ENCODE peak calls at places on chromosomes 2 and 18, in ten cellular contexts. J, Q, U, F, X, W, P, G, O and E are unnamed samples.

GRCh38 chr2:68799138-68799537 is 64.5 kb downstream of the ARHGAP25 start:
- DNase-seq in J (no peak), Q (no peak), U (no peak), F (no peak), X (no peak), W (peak), P (peak), G (no peak), O (no peak), E (no peak)

GRCh38 chr2:16522031-16522818 is 143.4 kb downstream of the CYRIA start:
- DNase-seq in J (peak), Q (no peak), U (peak), F (no peak), X (no peak), W (no peak), P (peak), G (peak), O (no peak), E (peak)

GRCh38 chr2:191170773-191171172 is 20.0 kb upstream of the STAT4 start:
- DNase-seq in J (no peak), Q (no peak), U (no peak), F (no peak), X (no peak), W (peak), P (peak), G (peak), O (no peak), E (no peak)

GRCh38 chr2:39289609-39290008 is 45.8 kb upstream of the CDKL4 start:
- DNase-seq in J (peak), Q (no peak), U (peak), F (no peak), X (peak), W (peak), P (peak), G (peak), O (no peak), E (peak)

GRCh38 chr2:203636896-203637818 is 69.3 kb upstream of the CD28 start:
- DNase-seq in J (peak), Q (no peak), U (no peak), F (no peak), X (no peak), W (peak), P (no peak), G (peak), O (no peak), E (peak)

GRCh38 chr18:72041313-72042032 is 502.7 kb downstream of the CBLN2 start:
- DNase-seq in J (no peak), Q (no peak), U (no peak), F (no peak), X (no peak), W (no peak), P (no peak), G (no peak), O (no peak), E (no peak)

GRCh38 chr18:46408334-46408987 is 248.6 kb downstream of the LOXHD1 start:
- DNase-seq in J (no peak), Q (no peak), U (peak), F (peak), X (no peak), W (no peak), P (no peak), G (no peak), O (no peak), E (no peak)

GRCh38 chr2:239275871-239276812 is 124.7 kb downstream of the HDAC4 start:
- DNase-seq in J (peak), Q (no peak), U (peak), F (no peak), X (no peak), W (no peak), P (no peak), G (peak), O (peak), E (peak)

GRCh38 chr2:85748948-85749875 is 4.6 kb upstream of the ATOH8 start:
- DNase-seq in J (no peak), Q (no peak), U (peak), F (no peak), X (no peak), W (no peak), P (no peak), G (peak), O (peak), E (peak)

GRCh38 chr2:177118636-177119035 is 94.0 kb upstream of the HNRNPA3 start:
- DNase-seq in J (no peak), Q (no peak), U (no peak), F (no peak), X (no peak), W (peak), P (no peak), G (no peak), O (no peak), E (no peak)

GRCh38 chr2:204353823-204354222 is 191.5 kb upstream of the PARD3B start:
- DNase-seq in J (no peak), Q (no peak), U (peak), F (no peak), X (peak), W (no peak), P (no peak), G (peak), O (no peak), E (peak)

GRCh38 chr18:79637181-79637920 is 42.3 kb upstream of the CTDP1 start:
- DNase-seq in J (no peak), Q (no peak), U (no peak), F (no peak), X (no peak), W (no peak), P (no peak), G (no peak), O (no peak), E (no peak)
- H3K4me3 ChIP-seq in J (no peak), Q (no peak), U (no peak), F (no peak), X (no peak), W (no peak), P (no peak), G (no peak), O (no peak), E (no peak)

GRCh38 chr2:46769809-46770208 is 145.8 kb downstream of the MCFD2 start:
- DNase-seq in J (no peak), Q (no peak), U (no peak), F (no peak), X (peak), W (no peak), P (no peak), G (no peak), O (no peak), E (no peak)
- TF ChIP-seq CTCF in J (no peak), Q (no peak), U (no peak), F (peak), X (peak), W (no peak), P (peak), G (no peak), O (peak), E (peak)

GRCh38 chr18:73670536-73670935 is 477.1 kb downstream of the FBXO15 start:
- DNase-seq in J (peak), Q (no peak), U (no peak), F (no peak), X (no peak), W (peak), P (peak), G (peak), O (no peak), E (no peak)
- H3K4me3 ChIP-seq in J (no peak), Q (no peak), U (no peak), F (no peak), X (no peak), W (no peak), P (no peak), G (no peak), O (no peak), E (no peak)

DNA sequence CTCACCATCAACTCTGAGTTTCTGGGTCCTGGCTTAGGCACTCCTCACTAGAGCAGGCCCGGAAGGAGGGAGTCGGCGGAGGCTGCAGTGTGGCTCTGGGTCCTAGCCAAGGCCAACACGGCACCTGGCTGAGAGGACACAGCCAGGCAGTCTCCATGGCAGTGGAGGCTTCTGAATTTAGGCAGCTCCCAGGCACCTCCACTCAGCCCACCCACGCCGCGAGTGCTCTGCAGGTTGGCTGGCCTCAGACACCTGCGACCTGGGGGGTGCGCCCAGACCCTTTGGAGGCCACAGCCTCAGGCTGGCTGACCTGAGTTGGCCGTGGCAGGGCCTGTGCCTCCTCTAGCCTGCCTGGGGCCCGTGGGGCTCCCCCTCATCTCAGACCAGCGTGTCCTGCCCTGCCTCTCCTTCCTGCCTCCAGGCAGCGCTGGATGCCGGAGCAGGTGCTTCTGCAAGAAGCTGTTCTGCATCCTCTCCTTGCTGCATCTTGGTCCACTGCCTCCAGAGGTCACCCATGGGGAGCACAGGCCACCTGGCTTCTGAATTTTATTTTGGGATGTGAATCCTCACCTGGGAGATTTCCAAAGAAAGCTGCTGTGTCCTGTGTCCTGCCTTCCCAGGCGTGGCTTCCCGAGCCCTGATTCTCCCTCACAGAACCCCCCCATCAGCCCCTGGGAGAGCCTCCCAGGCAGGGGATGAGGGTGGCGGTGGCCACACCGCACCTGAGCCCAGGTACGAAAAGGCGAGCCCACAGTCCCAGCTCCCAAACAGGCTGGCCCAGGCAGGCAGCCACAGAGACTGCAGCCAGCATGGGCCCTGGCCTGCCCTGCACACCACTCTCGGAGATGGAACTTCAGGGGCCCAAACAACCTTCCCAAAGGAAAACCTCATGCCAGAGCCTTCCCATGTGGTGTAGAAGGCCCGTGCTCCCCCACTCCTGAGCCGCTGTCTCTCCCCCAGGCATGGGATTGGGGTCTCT is 23.4 kb downstream of the AQP12A start:
- DNase-seq in J (no peak), Q (no peak), U (no peak), F (no peak), X (no peak), W (no peak), P (no peak), G (no peak), O (peak), E (no peak)
- TF ChIP-seq CTCF in J (no peak), Q (no peak), U (no peak), F (no peak), X (no peak), W (no peak), P (no peak), G (no peak), O (no peak), E (no peak)

GRCh38 chr2:150060341-150060740 is 427.1 kb downstream of the RND3 start:
- DNase-seq in J (no peak), Q (no peak), U (no peak), F (no peak), X (no peak), W (no peak), P (no peak), G (no peak), O (no peak), E (peak)
- H3K4me3 ChIP-seq in J (no peak), Q (no peak), U (no peak), F (no peak), X (no peak), W (no peak), P (no peak), G (no peak), O (no peak), E (no peak)

GRCh38 chr2:28168376-28168775 is 224.3 kb upstream of the FOSL2 start:
- DNase-seq in J (no peak), Q (no peak), U (peak), F (no peak), X (no peak), W (no peak), P (no peak), G (peak), O (no peak), E (no peak)
- TF ChIP-seq CTCF in J (no peak), Q (no peak), U (peak), F (no peak), X (no peak), W (no peak), P (no peak), G (no peak), O (no peak), E (no peak)